ENCODE peak calls at places on chromosomes 11 and 22, in four cellular contexts. W, Z, V and T are unnamed samples.

GRCh38 chr11:8384199-8384821 is 120.6 kb upstream of the LMO1 start:
- DNase-seq in W (no peak), Z (peak; percentile 33), V (no peak), T (peak; percentile 9)

GRCh38 chr11:125773516-125773915 is 5.1 kb downstream of the PATE2 start:
- DNase-seq in W (no peak), Z (no peak), V (no peak), T (no peak)

GRCh38 chr11:47171057-47171838 is 5.4 kb downstream of the ARFGAP2 start:
- DNase-seq in W (no peak), Z (no peak), V (no peak), T (no peak)

GRCh38 chr11:40100204-40100603 is 1359.2 kb downstream of the LRRC4C start:
- DNase-seq in W (no peak), Z (no peak), V (no peak), T (no peak)

GRCh38 chr11:98549571-98549970 is 471.2 kb upstream of the CNTN5 start:
- DNase-seq in W (no peak), Z (no peak), V (no peak), T (no peak)

GRCh38 chr22:30754971-30755759 is 60.5 kb downstream of the OSBP2 start:
- DNase-seq in W (peak; percentile 64), Z (peak; percentile 54), V (peak; percentile 54), T (peak; percentile 72)

GRCh38 chr22:31650391-31650790 is 11.6 kb downstream of the PISD start:
- DNase-seq in W (no peak), Z (no peak), V (no peak), T (no peak)

GRCh38 chr22:17772963-17773605 is 1.2 kb downstream of the BID start:
- DNase-seq in W (no peak), Z (no peak), V (no peak), T (no peak)

GRCh38 chr22:28978158-28978557 is 83.5 kb downstream of the C22orf31 start:
- DNase-seq in W (no peak), Z (no peak), V (no peak), T (no peak)

GRCh38 chr11:88420165-88420781 is 82.7 kb upstream of the CTSC start:
- DNase-seq in W (no peak), Z (peak; percentile 20), V (no peak), T (no peak)

GRCh38 chr11:8289426-8290047 is 25.9 kb upstream of the LMO1 start:
- DNase-seq in W (peak; percentile 41), Z (no peak), V (no peak), T (no peak)

GRCh38 chr11:35064114-35064800 is 74.7 kb upstream of the CD44 start:
- DNase-seq in W (no peak), Z (no peak), V (no peak), T (no peak)

GRCh38 chr11:130574740-130575139 is 126.3 kb downstream of the ADAMTS15 start:
- DNase-seq in W (no peak), Z (no peak), V (no peak), T (no peak)

GRCh38 chr11:74278103-74278502 is 33.3 kb downstream of the P4HA3 start:
- DNase-seq in W (no peak), Z (no peak), V (no peak), T (no peak)

GRCh38 chr22:40651563-40652501 is 15.3 kb upstream of the MRTFA start:
- DNase-seq in W (peak; percentile 78), Z (peak; percentile 87), V (peak; percentile 95), T (peak; percentile 98)

GRCh38 chr22:46801331-46801811 is 38.9 kb downstream of the TBC1D22A start:
- DNase-seq in W (no peak), Z (no peak), V (peak; percentile 83), T (no peak)

GRCh38 chr11:2294340-2295290 is 7.1 kb downstream of the C11orf21 start:
- DNase-seq in W (peak; percentile 13), Z (no peak), V (no peak), T (no peak)

GRCh38 chr11:110858556-110858921 is 146.3 kb upstream of the ARHGAP20 start:
- DNase-seq in W (no peak), Z (no peak), V (no peak), T (no peak)

DNA sequence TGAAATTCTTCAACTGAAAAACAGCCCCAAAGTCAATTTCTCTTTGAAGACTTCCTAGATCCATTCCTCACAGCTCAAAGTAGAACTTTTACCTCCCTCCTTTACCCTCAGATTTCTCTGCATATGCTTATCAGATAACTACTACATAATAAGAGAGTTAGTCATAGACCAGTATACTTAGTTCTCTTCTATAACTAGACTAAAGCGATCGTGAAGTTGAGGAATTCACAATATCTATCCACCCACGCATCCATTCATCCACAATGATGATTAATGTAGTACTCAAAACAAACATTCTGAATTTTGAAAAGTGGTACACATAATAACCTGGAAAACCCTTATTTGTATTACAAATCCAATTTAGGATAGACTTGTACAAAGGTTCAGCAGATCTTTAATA is 800.9 kb upstream of the TENM4 start:
- DNase-seq in W (no peak), Z (no peak), V (no peak), T (no peak)
- TF ChIP-seq JUN in W (no peak), Z (no peak), V (no peak), T (no peak)

DNA sequence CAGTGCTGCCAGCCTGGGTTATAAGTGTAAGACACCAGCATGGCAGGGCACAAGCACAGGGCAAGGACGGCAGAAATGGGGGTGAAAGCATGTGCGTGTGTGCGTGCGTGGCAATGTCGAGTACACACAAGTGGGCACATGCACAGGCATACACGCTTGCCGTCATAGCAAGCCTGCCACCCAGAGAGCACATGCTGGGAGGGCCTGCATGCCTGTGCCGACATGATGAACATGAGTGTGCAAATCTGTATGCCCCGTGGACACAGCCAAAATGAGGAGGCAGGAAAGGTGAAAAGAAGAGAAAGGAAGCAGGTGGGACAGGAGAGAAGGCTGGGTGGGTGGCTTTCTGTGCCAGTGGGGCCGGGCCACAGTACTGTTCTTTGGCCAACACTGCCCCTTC is 62.9 kb downstream of the NECTIN1 start:
- DNase-seq in W (no peak), Z (no peak), V (no peak), T (no peak)
- H3K9ac ChIP-seq in W (no peak overlapping the region), Z (no peak overlapping the region), V (no peak overlapping the region), T (no peak overlapping the region)

GRCh38 chr11:9802291-9802861 is 138.5 kb downstream of the SWAP70 start:
- DNase-seq in W (no peak), Z (no peak), V (no peak), T (no peak)
- TF ChIP-seq JUN in W (no peak), Z (no peak), V (no peak), T (no peak)

GRCh38 chr11:128765571-128766530 is 72.0 kb downstream of the FLI1 start:
- DNase-seq in W (no peak), Z (no peak), V (no peak), T (no peak)

GRCh38 chr11:128764617-128765095 is 70.8 kb downstream of the FLI1 start:
- DNase-seq in W (no peak), Z (no peak), V (no peak), T (no peak)

GRCh38 chr11:128767518-128767917 is 73.6 kb downstream of the FLI1 start:
- DNase-seq in W (no peak), Z (no peak), V (no peak), T (no peak)

GRCh38 chr11:128765104-128765503 is 71.2 kb downstream of the FLI1 start:
- DNase-seq in W (no peak), Z (no peak), V (no peak), T (no peak)

DNA sequence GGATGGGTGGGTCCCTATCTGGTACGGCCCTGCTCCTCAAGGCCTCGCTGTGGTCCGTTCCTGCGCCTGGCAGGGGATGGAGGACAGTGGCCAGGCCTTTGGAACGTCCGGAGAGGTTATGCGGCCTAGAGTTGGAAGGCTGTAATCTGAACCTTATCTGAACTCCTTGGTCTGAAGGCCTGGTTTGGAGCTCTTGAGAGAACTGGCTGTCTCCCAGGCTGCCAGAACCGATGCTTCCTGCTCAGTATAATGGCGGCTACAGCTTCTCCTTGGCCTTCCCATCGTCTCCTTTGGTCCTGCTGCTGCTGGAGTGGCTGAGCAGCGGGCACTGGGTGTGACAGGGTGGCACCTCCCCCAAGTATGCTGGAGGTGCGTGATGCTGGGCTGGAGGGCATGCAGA is 72.8 kb downstream of the FLI1 start:
- DNase-seq in W (no peak), Z (no peak), V (no peak), T (no peak)
- H3K9ac ChIP-seq in W (no peak overlapping the region), Z (no peak overlapping the region), V (no peak overlapping the region), T (no peak overlapping the region)

GRCh38 chr22:25389541-25389919 is 170.1 kb downstream of the CRYBB2 start:
- DNase-seq in W (peak; percentile 41), Z (no peak), V (no peak), T (no peak)
- TF ChIP-seq JUN in W (no peak), Z (no peak), V (no peak), T (no peak)

GRCh38 chr11:27119396-27119795 is 78.8 kb downstream of the BBOX1 start:
- DNase-seq in W (no peak), Z (no peak), V (no peak), T (no peak)

GRCh38 chr11:27120211-27120610 is 79.6 kb downstream of the BBOX1 start:
- DNase-seq in W (no peak), Z (no peak), V (no peak), T (no peak)

GRCh38 chr11:27116684-27117083 is 76.1 kb downstream of the BBOX1 start:
- DNase-seq in W (no peak), Z (no peak), V (no peak), T (peak; percentile 24)

DNA sequence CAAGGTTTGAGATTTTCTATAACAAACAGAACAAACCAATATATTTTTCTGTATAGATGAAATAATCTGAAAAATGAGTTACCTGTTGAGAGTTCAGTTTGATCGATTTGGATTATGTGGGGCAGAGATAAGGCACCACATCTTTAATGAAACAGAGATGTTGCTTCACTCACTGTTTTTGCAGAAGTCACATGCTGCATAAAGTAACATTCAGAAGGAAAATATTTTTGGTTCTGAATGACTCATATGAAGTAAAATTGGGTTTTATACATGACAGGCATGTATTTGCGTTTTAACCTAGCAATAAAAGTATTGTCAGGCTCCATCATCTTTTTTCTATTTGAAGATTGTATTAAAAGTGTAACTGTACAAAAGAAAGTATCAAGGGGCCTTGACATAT is 77.8 kb downstream of the BBOX1 start:
- DNase-seq in W (no peak), Z (no peak), V (no peak), T (no peak)
- H3K9ac ChIP-seq in W (no peak overlapping the region), Z (no peak overlapping the region), V (no peak overlapping the region), T (no peak overlapping the region)

DNA sequence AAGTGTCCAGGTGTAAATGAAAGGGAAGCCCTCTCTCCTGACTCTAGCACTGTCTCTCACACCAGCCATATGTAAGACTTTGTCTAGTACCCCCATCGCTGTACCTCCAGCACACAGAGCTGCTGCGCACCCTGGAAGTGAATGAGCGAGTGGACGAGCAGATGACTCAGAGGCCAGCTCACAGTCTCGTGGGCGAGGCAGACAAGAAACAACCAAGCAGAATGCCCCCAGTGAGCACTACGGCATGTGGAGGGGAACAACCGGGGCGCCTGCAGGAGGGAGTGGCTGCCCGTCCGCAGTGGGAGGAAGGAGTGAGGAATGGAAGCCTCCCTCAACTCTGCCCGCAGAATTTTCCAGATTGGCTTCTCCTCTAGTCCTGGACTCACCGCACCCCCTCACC is 46.4 kb downstream of the MCM5 start:
- DNase-seq in W (no peak), Z (no peak), V (no peak), T (peak; percentile 50)
- TF ChIP-seq JUN in W (no peak), Z (no peak), V (no peak), T (peak; percentile 43)

GRCh38 chr11:720642-721346 is 14.8 kb downstream of the EPS8L2 start:
- DNase-seq in W (peak; percentile 86), Z (peak; percentile 83), V (no peak), T (no peak)

GRCh38 chr11:721347-721912 is 15.4 kb downstream of the EPS8L2 start:
- DNase-seq in W (no peak), Z (no peak), V (no peak), T (no peak)

GRCh38 chr11:721913-722811 is 16.1 kb downstream of the EPS8L2 start:
- DNase-seq in W (no peak), Z (peak; percentile 52), V (no peak), T (no peak)

GRCh38 chr11:719214-720016 is 13.4 kb downstream of the EPS8L2 start:
- DNase-seq in W (no peak), Z (no peak), V (no peak), T (no peak)

GRCh38 chr11:720017-720641 is 14.1 kb downstream of the EPS8L2 start:
- DNase-seq in W (no peak), Z (peak; percentile 4), V (no peak), T (no peak)
- H3K9ac ChIP-seq in W (no peak overlapping the region), Z (no peak overlapping the region), V (no peak overlapping the region), T (no peak overlapping the region)